ENCODE peak calls at places on chromosome 2, in ten cellular contexts. L is amniotic stem cell, C is heart left ventricle, H is D341Med, K is A673, F is fibroblast of the conjunctiva, N is Ammon's horn, R is GM23338, M is posterior cingulate gyrus, V is EH. I is an unnamed sample.

GRCh38 chr2:116716444-116716843 is 1098.0 kb upstream of the DDX18 start:
- DNase-seq in L (no peak), C (no peak), H (no peak), K (no peak), F (no peak), N (no peak), R (no peak), M (no peak), V (no peak), I (no peak)

GRCh38 chr2:29104589-29105164 is 10.5 kb upstream of the CLIP4 start:
- DNase-seq in L (no peak), C (no peak), H (no peak), K (no peak), F (no peak), N (no peak), R (no peak), M (peak), V (no peak), I (no peak)

GRCh38 chr2:100819365-100820345 is at the start of gene NPAS2:
- DNase-seq in L (no peak), C (peak), H (peak), K (peak), F (peak), N (peak), R (peak), M (peak), V (peak), I (peak)

GRCh38 chr2:178111743-178112142 is 494 bp upstream of the RBM45 start:
- DNase-seq in L (no peak), C (no peak), H (no peak), K (no peak), F (no peak), N (no peak), R (no peak), M (no peak), V (no peak), I (no peak)

GRCh38 chr2:223711596-223712326 is 109.6 kb upstream of the SCG2 start:
- DNase-seq in L (no peak), C (no peak), H (no peak), K (no peak), F (no peak), N (no peak), R (no peak), M (no peak), V (no peak), I (no peak)

GRCh38 chr2:100017633-100018032 is 124.8 kb downstream of the AFF3 start:
- DNase-seq in L (no peak), C (no peak), H (no peak), K (peak), F (no peak), N (no peak), R (no peak), M (no peak), V (peak), I (no peak)

GRCh38 chr2:228866781-228867180 is 404.3 kb downstream of the PID1 start:
- DNase-seq in L (peak), C (no peak), H (no peak), K (no peak), F (no peak), N (no peak), R (no peak), M (no peak), V (peak), I (no peak)

GRCh38 chr2:207352978-207353377 is 176.8 kb upstream of the CREB1 start:
- DNase-seq in L (no peak), C (no peak), H (no peak), K (no peak), F (no peak), N (peak), R (peak), M (peak), V (peak), I (peak)

GRCh38 chr2:10256031-10256524 is 46.6 kb upstream of the HPCAL1 start:
- DNase-seq in L (no peak), C (no peak), H (no peak), K (no peak), F (no peak), N (no peak), R (no peak), M (peak), V (no peak), I (no peak)

GRCh38 chr2:241035818-241036396 is 37.5 kb downstream of the SNED1 start:
- DNase-seq in L (no peak), C (no peak), H (no peak), K (no peak), F (no peak), N (no peak), R (peak), M (no peak), V (no peak), I (no peak)